ENCODE peak calls at places on chromosomes 7 and 10, in six cellular contexts. Y, J, F, E, G and W are unnamed samples. For H3K36me3, the result is how much of the 10 kb centered on the place peaks cover.

GRCh38 chr10:114172241-114172640 is 1.8 kb downstream of the CCDC186 start:
- DNase-seq in Y (no peak), J (peak), F (no peak), E (no peak), G (peak), W (peak)

GRCh38 chr10:132855889-132856288 is 69.9 kb upstream of the NKX6-2 start:
- DNase-seq in Y (no peak), J (no peak), F (no peak), E (no peak), G (no peak), W (no peak)

GRCh38 chr10:63264852-63265617 is 131.9 kb downstream of the NRBF2 start:
- DNase-seq in Y (peak), J (peak), F (peak), E (no peak), G (peak), W (peak)

GRCh38 chr10:26326874-26327273 is 110.3 kb downstream of the GAD2 start:
- DNase-seq in Y (no peak), J (no peak), F (no peak), E (no peak), G (no peak), W (no peak)

GRCh38 chr7:68706291-68706690 is 892.0 kb upstream of the AUTS2 start:
- DNase-seq in Y (no peak), J (peak), F (no peak), E (no peak), G (peak), W (no peak)

GRCh38 chr7:27110163-27110976 is 7.9 kb upstream of the HOXA2 start:
- DNase-seq in Y (peak), J (peak), F (peak), E (peak), G (peak), W (no peak)

GRCh38 chr10:2700626-2701305 is 366.6 kb upstream of the PFKP start:
- DNase-seq in Y (no peak), J (no peak), F (no peak), E (no peak), G (no peak), W (no peak)

GRCh38 chr7:41431671-41432070 is 271.2 kb downstream of the INHBA start:
- DNase-seq in Y (no peak), J (peak), F (no peak), E (no peak), G (no peak), W (no peak)

GRCh38 chr7:18508441-18509427 is 13.2 kb downstream of the HDAC9 start:
- DNase-seq in Y (no peak), J (peak), F (peak), E (no peak), G (peak), W (peak)

DNA sequence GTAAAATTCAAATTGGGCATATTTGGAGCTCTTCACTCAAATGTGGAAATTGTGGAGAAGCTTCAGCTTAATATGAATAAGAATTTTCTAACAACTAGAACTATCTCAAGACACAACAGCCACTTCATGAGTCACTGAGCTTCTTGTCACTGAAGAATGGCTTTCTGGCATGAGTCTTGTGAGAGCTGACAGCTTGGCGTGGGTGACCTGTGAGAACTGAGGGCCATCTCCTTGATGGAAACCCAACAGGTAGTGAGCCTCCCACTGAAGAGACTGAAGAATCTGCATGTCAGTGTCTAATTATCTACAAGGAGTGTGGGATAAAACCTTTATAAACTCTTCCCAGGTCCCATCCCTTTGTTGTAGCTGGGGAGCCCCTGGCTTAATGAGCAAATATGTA is 66.0 kb downstream of the CLEC2L start:
- DNase-seq in Y (no peak), J (no peak), F (no peak), E (no peak), G (peak), W (no peak)
- H3K36me3 ChIP-seq in Y (half or more), J (under half), F (under half), E (under half), G (half or more), W (half or more)

GRCh38 chr7:129779602-129780256 is 168.2 kb downstream of the NRF1 start:
- DNase-seq in Y (peak), J (no peak), F (peak), E (no peak), G (no peak), W (peak)
- H3K9ac ChIP-seq in Y (peak), J (no peak), F (no peak), E (peak), G (no peak), W (no peak)

DNA sequence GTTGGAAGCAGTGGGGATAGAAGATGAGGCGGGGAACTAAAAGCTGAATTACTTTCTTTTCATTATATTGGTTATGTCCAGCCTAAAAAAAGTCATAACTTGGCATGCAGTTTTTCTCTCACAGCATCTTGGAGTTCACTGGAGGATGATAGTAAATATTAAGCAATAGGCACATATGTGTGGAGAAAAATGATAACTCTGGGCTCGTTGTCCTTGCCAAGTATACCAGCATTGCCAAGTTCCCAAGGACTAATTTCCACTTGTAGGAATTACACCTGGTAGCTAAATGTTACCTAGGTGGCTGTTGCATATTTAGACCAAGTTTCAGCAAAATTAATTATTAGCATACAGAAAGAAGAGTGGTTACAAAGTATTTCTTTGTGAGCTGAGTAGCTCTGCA is 1007.6 kb downstream of the ANKRD7 start:
- DNase-seq in Y (no peak), J (no peak), F (no peak), E (no peak), G (no peak), W (no peak)
- H3K36me3 ChIP-seq in Y (under half), J (under half), F (under half), E (under half), G (under half), W (under half)

GRCh38 chr10:77165445-77166316 is 471.9 kb downstream of the KCNMA1 start:
- DNase-seq in Y (peak), J (peak), F (peak), E (peak), G (peak), W (peak)
- H3K9ac ChIP-seq in Y (peak), J (no peak), F (no peak), E (no peak), G (no peak), W (peak)

GRCh38 chr10:71765907-71766716 is 7.2 kb downstream of the VSIR start:
- DNase-seq in Y (no peak), J (no peak), F (no peak), E (no peak), G (no peak), W (no peak)

GRCh38 chr10:71766717-71767419 is 6.5 kb downstream of the VSIR start:
- DNase-seq in Y (no peak), J (peak), F (no peak), E (no peak), G (peak), W (peak)

GRCh38 chr10:71767420-71768035 is 5.8 kb downstream of the VSIR start:
- DNase-seq in Y (no peak), J (peak), F (no peak), E (no peak), G (no peak), W (peak)

GRCh38 chr10:71763352-71764127 is 9.8 kb downstream of the VSIR start:
- DNase-seq in Y (no peak), J (peak), F (no peak), E (no peak), G (peak), W (no peak)

GRCh38 chr10:71765176-71765906 is 8.0 kb downstream of the VSIR start:
- DNase-seq in Y (no peak), J (peak), F (no peak), E (no peak), G (peak), W (peak)
- H3K36me3 ChIP-seq in Y (under half), J (under half), F (under half), E (under half), G (under half), W (under half)

GRCh38 chr10:123402021-123402420 is 247.8 kb downstream of the BUB3 start:
- DNase-seq in Y (no peak), J (no peak), F (no peak), E (no peak), G (no peak), W (no peak)

GRCh38 chr10:123398756-123399155 is 244.6 kb downstream of the BUB3 start:
- DNase-seq in Y (no peak), J (no peak), F (no peak), E (no peak), G (no peak), W (no peak)

GRCh38 chr10:123402656-123403055 is 248.5 kb downstream of the BUB3 start:
- DNase-seq in Y (no peak), J (no peak), F (no peak), E (no peak), G (no peak), W (no peak)

GRCh38 chr10:123398180-123398591 is 244.0 kb downstream of the BUB3 start:
- DNase-seq in Y (no peak), J (no peak), F (no peak), E (no peak), G (no peak), W (no peak)

DNA sequence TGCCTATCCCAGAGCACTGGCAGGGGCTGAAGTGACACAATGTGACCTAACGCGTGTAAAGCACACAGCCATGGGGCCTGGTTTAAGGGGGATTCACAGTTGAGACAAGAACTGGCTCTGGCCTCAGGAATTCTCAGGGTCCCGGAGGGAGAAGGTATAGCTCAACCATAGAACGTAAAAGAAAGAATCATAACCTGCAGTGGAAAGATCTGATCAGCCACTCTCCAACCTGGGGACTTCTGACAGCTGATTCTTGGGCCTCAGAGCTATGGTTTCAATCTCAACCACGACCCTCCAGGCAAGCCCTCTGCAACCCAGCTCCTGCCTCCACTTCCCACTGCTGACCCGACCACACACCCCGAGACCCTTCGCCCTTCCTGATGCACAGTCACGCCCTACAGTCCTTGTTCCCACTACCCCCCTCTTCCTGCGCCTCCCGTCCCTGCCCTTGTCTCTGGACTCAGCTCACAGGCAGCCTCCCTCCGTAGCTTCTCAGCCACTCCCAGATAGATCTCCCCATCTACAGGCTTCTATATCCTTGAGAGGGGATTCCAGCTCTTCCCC is 245.2 kb downstream of the BUB3 start:
- DNase-seq in Y (no peak), J (no peak), F (no peak), E (no peak), G (no peak), W (no peak)
- H3K9ac ChIP-seq in Y (no peak), J (no peak), F (no peak), E (no peak), G (no peak), W (no peak)

GRCh38 chr10:269440-270074 is 134.3 kb downstream of the ZMYND11 start:
- DNase-seq in Y (peak), J (no peak), F (no peak), E (no peak), G (no peak), W (no peak)
- H3K36me3 ChIP-seq in Y (under half), J (under half), F (under half), E (under half), G (under half), W (under half)